ENCODE peak calls at places on chromosomes 11 and 22, in four cellular contexts. I is sigmoid colon, W is A549, H is H1. M is an unnamed sample.

GRCh38 chr11:130478881-130479280 is 30.4 kb downstream of the ADAMTS15 start:
- DNase-seq in I (no peak), W (no peak), H (peak; percentile 45), M (no peak)

GRCh38 chr22:43128928-43129424 is 14.2 kb downstream of the MCAT start:
- DNase-seq in I (no peak), W (no peak), H (peak; percentile 57), M (no peak)

GRCh38 chr11:64767344-64768299 is 7.8 kb upstream of the PYGM start:
- DNase-seq in I (peak; percentile 86), W (peak; percentile 82), H (peak; percentile 95), M (peak; percentile 35)

GRCh38 chr11:133122260-133122659 is 410.0 kb downstream of the OPCML start:
- DNase-seq in I (no peak), W (no peak), H (no peak), M (no peak)

GRCh38 chr11:94424662-94425061 is 23.4 kb upstream of the GPR83 start:
- DNase-seq in I (no peak), W (no peak), H (no peak), M (no peak)

GRCh38 chr22:29225422-29226090 is 19.9 kb downstream of the EMID1 start:
- DNase-seq in I (peak; percentile 76), W (no peak), H (no peak), M (no peak)

GRCh38 chr11:1117970-1118369 is 39.8 kb upstream of the MUC5AC start:
- DNase-seq in I (peak; percentile 53), W (no peak), H (no peak), M (no peak)

GRCh38 chr11:18731949-18732821 is 6.2 kb upstream of the IGSF22 start:
- DNase-seq in I (no peak), W (peak; percentile 43), H (peak; percentile 90), M (peak; percentile 84)

GRCh38 chr11:35390737-35391682 is 28.3 kb downstream of the SLC1A2 start:
- DNase-seq in I (no peak), W (peak; percentile 73), H (no peak), M (no peak)

GRCh38 chr11:330307-330693 is 9.6 kb upstream of the IFITM3 start:
- DNase-seq in I (peak; percentile 59), W (no peak), H (no peak), M (no peak)

GRCh38 chr11:134014502-134014901 is 54.4 kb upstream of the JAM3 start:
- DNase-seq in I (no peak), W (no peak), H (no peak), M (no peak)

GRCh38 chr11:103525069-103525468 is 415.8 kb downstream of the DYNC2H1 start:
- DNase-seq in I (no peak), W (no peak), H (no peak), M (no peak)
- TF ChIP-seq EP300 in I (no peak), W (no peak), H (no peak), M (no peak)

GRCh38 chr22:50621948-50622722 is 5.8 kb downstream of the ARSA start:
- DNase-seq in I (no peak), W (no peak), H (peak; percentile 50), M (no peak)

GRCh38 chr22:50624347-50625130 is 3.4 kb downstream of the ARSA start:
- DNase-seq in I (no peak), W (no peak), H (peak; percentile 29), M (no peak)

GRCh38 chr22:50621491-50621880 is 6.5 kb downstream of the ARSA start:
- DNase-seq in I (no peak), W (no peak), H (no peak), M (no peak)

GRCh38 chr22:50620861-50621490 is 7.0 kb downstream of the ARSA start:
- DNase-seq in I (no peak), W (no peak), H (no peak), M (no peak)

DNA sequence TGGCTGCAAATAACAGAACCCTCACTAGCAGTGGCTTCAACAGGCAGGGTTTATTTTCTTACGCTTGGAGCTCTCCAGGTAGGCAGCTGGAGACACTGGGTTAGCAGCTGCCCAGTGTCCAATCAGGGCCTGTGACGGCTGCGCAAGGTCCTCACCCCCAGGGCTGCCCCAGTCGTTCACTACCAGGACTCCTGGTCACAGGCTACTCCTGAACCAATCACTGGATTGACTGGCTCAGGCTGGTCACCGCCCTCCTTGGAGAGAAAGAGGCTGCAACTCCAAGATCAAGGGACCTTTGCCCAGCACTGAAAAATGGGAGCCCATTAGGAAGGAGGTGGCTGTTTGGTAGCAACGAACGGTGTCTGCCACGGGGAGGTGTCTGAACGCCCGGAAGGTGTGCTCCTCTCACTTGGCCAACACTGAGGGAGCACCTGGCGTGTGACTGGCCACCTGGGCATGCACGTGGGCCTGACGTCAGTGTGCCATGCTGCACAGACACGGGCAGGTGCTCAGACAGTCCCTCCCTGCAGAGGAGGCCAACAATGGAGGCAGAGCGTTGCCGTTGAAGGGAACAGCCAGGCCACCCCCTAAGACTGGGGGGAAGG is 5.1 kb downstream of the ARSA start:
- DNase-seq in I (peak; percentile 58), W (no peak), H (no peak), M (no peak)
- TF ChIP-seq POLR2A in I (no peak), W (no peak), H (no peak), M (no peak)

DNA sequence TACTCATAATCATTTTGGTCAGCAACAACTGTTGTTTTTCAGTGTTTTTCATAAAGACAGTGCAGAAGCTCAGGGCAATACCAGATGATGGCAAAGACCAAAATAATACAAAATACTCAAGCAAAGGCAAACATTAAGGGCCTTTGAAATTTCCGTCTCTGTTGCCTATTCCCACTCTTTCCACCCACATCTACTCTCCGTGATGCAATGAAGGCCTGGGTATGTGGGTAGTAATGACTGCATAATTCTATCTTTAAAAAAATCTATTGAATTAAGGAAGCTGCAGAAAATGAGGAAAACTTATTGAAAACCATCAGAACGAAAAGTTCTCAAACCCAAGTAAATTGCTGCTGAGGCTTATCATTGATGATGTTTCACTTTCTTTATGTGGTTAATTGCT is 203.3 kb downstream of the MAML2 start:
- DNase-seq in I (no peak), W (no peak), H (no peak), M (no peak)
- H3K4me3 ChIP-seq in I (no peak overlapping the region), W (no peak overlapping the region), H (no peak overlapping the region), M (no peak overlapping the region)

GRCh38 chr22:21951062-21951461 is 1.6 kb downstream of the PPM1F start:
- DNase-seq in I (no peak), W (no peak), H (no peak), M (no peak)

GRCh38 chr22:21949948-21950347 is 2.7 kb downstream of the PPM1F start:
- DNase-seq in I (no peak), W (no peak), H (no peak), M (no peak)

GRCh38 chr22:21951931-21952465 is 650 bp downstream of the PPM1F start:
- DNase-seq in I (peak; percentile 82), W (no peak), H (peak; percentile 74), M (peak; percentile 53)

GRCh38 chr22:21949569-21949918 is 3.1 kb downstream of the PPM1F start:
- DNase-seq in I (no peak), W (no peak), H (no peak), M (no peak)

GRCh38 chr22:21952586-21953571 is at the start of gene PPM1F:
- DNase-seq in I (peak; percentile 91), W (peak; percentile 55), H (peak; percentile 97), M (peak; percentile 90)
- TF ChIP-seq EP300 in I (no peak), W (no peak), H (no peak), M (no peak)

GRCh38 chr11:75351541-75352416 is at the start of gene ARRB1:
- DNase-seq in I (peak; percentile 82), W (peak; percentile 30), H (peak; percentile 69), M (peak; percentile 83)
- TF ChIP-seq POLR2A in I (peak; percentile 10), W (peak; percentile 31), H (no peak), M (no peak)

GRCh38 chr22:35330258-35330861 is 30.7 kb downstream of the TOM1 start:
- DNase-seq in I (peak; percentile 98), W (no peak), H (no peak), M (peak; percentile 91)
- H3K4me3 ChIP-seq in I (no peak overlapping the region), W (no peak overlapping the region), H (no peak overlapping the region), M (no peak overlapping the region)

GRCh38 chr11:85961130-85961529 is 105.9 kb downstream of the CCDC83 start:
- DNase-seq in I (no peak), W (no peak), H (no peak), M (no peak)

GRCh38 chr11:85955531-85955930 is 100.3 kb downstream of the CCDC83 start:
- DNase-seq in I (no peak), W (no peak), H (no peak), M (no peak)

GRCh38 chr11:85961930-85962363 is 106.8 kb downstream of the CCDC83 start:
- DNase-seq in I (no peak), W (no peak), H (no peak), M (no peak)

GRCh38 chr11:85965202-85965601 is 103.7 kb downstream of the PICALM start:
- DNase-seq in I (no peak), W (no peak), H (no peak), M (no peak)

DNA sequence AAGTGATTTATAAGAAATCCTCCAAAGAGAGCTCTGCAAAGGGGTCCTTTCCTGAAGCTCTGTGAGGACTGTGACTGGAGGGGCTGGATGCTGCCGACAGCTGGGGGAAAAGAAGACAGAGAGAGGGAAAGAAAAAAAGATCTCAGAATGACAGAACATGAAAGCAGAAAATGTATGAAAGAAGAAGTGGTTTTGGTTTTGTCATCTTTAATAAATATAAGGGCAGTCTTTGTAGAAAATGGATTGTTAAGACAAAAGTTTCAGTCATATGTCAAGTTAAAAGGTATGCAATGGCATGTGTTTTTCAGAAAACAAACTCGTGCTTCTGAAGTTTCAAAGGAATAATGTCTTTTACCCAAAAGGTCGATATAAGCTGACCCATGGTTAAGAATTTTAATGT is 105.5 kb downstream of the CCDC83 start:
- DNase-seq in I (no peak), W (no peak), H (no peak), M (no peak)
- TF ChIP-seq EP300 in I (no peak), W (no peak), H (no peak), M (no peak)

GRCh38 chr22:48721394-48721666 is 1106.3 kb downstream of the BRD1 start:
- DNase-seq in I (peak; percentile 40), W (no peak), H (no peak), M (no peak)
- TF ChIP-seq POLR2A in I (no peak), W (no peak), H (no peak), M (no peak)

GRCh38 chr22:39241632-39242388 is 3.0 kb downstream of the PDGFB start:
- DNase-seq in I (no peak), W (no peak), H (no peak), M (no peak)
- H3K4me3 ChIP-seq in I (no peak overlapping the region), W (peak overlapping the region; percentile 54), H (peak overlapping the region; percentile 5), M (peak overlapping the region; percentile 45)